ENCODE peak calls at places on chromosome 6, in seven cellular contexts. Z is activated T-cell treated with anti-CD3 and anti-CD28 coated beads, Interleukin-2, amount 50 U/mL, for 4 hours; U is tibial nerve; S is endothelial cell; D is psoas muscle; P is NCI-H1105; G is GM23338. E is an unnamed sample.
A peak's percentile ranks its signal among the peaks of the same experiment; 100 is the strongest.

GRCh38 chr6:32692019-32692418 is 25.6 kb upstream of the HLA-DQB1 start:
- DNase-seq in Z (peak; percentile 51), U (no peak), S (peak; percentile 16), D (no peak), P (no peak), G (peak; percentile 72), E (peak; percentile 73)

GRCh38 chr6:137013738-137014602 is 30.8 kb downstream of the IL20RA start:
- DNase-seq in Z (no peak), U (no peak), S (no peak), D (no peak), P (no peak), G (peak; percentile 77), E (no peak)

GRCh38 chr6:43070028-43070632 is 6.0 kb upstream of the PTK7 start:
- DNase-seq in Z (no peak), U (no peak), S (no peak), D (no peak), P (peak; percentile 13), G (peak; percentile 90), E (peak; percentile 48)

GRCh38 chr6:7112741-7113313 is 5.1 kb downstream of the RREB1 start:
- DNase-seq in Z (peak; percentile 30), U (no peak), S (no peak), D (no peak), P (no peak), G (no peak), E (peak; percentile 63)

GRCh38 chr6:153032255-153032882 is 29.9 kb upstream of the MTRF1L start:
- DNase-seq in Z (no peak), U (no peak), S (no peak), D (no peak), P (peak; percentile 22), G (peak; percentile 44), E (no peak)

GRCh38 chr6:35059606-35060355 is 81.4 kb downstream of the TCP11 start:
- DNase-seq in Z (no peak), U (no peak), S (no peak), D (no peak), P (no peak), G (peak; percentile 28), E (no peak)

GRCh38 chr6:79605968-79606764 is 25.0 kb upstream of the SH3BGRL2 start:
- DNase-seq in Z (no peak), U (no peak), S (no peak), D (no peak), P (no peak), G (peak; percentile 52), E (no peak)

GRCh38 chr6:141610741-141611140 is 522.0 kb upstream of the GJE1 start:
- DNase-seq in Z (no peak), U (no peak), S (no peak), D (no peak), P (no peak), G (peak; percentile 52), E (no peak)

GRCh38 chr6:158231551-158232444 is 63.6 kb downstream of the GTF2H5 start:
- DNase-seq in Z (peak; percentile 68), U (peak; percentile 27), S (peak; percentile 74), D (peak; percentile 81), P (peak; percentile 76), G (peak; percentile 83), E (peak; percentile 82)

GRCh38 chr6:37141291-37142046 is 28.5 kb upstream of the PIM1 start:
- DNase-seq in Z (no peak), U (no peak), S (no peak), D (no peak), P (no peak), G (peak; percentile 97), E (no peak)

GRCh38 chr6:89475634-89476033 is 42.7 kb downstream of the ANKRD6 start:
- DNase-seq in Z (no peak), U (no peak), S (no peak), D (no peak), P (no peak), G (no peak), E (peak; percentile 46)

GRCh38 chr6:89082439-89082838 is 1.9 kb downstream of the PNRC1 start:
- DNase-seq in Z (no peak), U (no peak), S (no peak), D (no peak), P (no peak), G (peak; percentile 24), E (peak; percentile 31)

GRCh38 chr6:32790306-32790705 is 26.5 kb downstream of the HLA-DOB start:
- DNase-seq in Z (no peak), U (no peak), S (no peak), D (no peak), P (no peak), G (no peak), E (no peak)

GRCh38 chr6:142013875-142014495 is 118.7 kb upstream of the GJE1 start:
- DNase-seq in Z (no peak), U (no peak), S (no peak), D (no peak), P (no peak), G (no peak), E (no peak)

GRCh38 chr6:33880104-33880678 is 76.4 kb upstream of the MLN start:
- DNase-seq in Z (no peak), U (no peak), S (no peak), D (no peak), P (no peak), G (peak; percentile 19), E (no peak)

GRCh38 chr6:154412106-154412820 is 55.7 kb upstream of the IPCEF1 start:
- DNase-seq in Z (no peak), U (no peak), S (no peak), D (no peak), P (no peak), G (no peak), E (no peak)

GRCh38 chr6:131519670-131520436 is 53.2 kb upstream of the ARG1 start:
- DNase-seq in Z (no peak), U (peak; percentile 9), S (peak; percentile 42), D (no peak), P (peak; percentile 38), G (peak; percentile 83), E (peak; percentile 65)

GRCh38 chr6:46528956-46529750 is 37.9 kb upstream of the RCAN2 start:
- DNase-seq in Z (no peak), U (no peak), S (no peak), D (no peak), P (no peak), G (no peak), E (no peak)

GRCh38 chr6:19734061-19734460 is 103.1 kb upstream of the ID4 start:
- DNase-seq in Z (no peak), U (no peak), S (no peak), D (no peak), P (no peak), G (no peak), E (no peak)

GRCh38 chr6:70547313-70547712 is 19.4 kb upstream of the SDHAF4 start:
- DNase-seq in Z (no peak), U (no peak), S (no peak), D (no peak), P (no peak), G (peak; percentile 44), E (peak; percentile 49)

GRCh38 chr6:161435426-161436065 is 161.7 kb upstream of the AGPAT4 start:
- DNase-seq in Z (no peak), U (no peak), S (no peak), D (no peak), P (no peak), G (no peak), E (no peak)

GRCh38 chr6:147132889-147133288 is 71.3 kb upstream of the STXBP5 start:
- DNase-seq in Z (no peak), U (no peak), S (no peak), D (no peak), P (no peak), G (peak; percentile 7), E (no peak)

GRCh38 chr6:90285611-90286381 is 10.8 kb downstream of the BACH2 start:
- DNase-seq in Z (no peak), U (peak; percentile 57), S (peak; percentile 34), D (peak; percentile 82), P (no peak), G (peak; percentile 78), E (peak; percentile 70)